ENCODE peak calls at places on chromosome 19, in ten cellular contexts. B is CD8-positive, alpha-beta memory T cell; G is stimulated activated CD4-positive, alpha-beta T cell treated with anti-CD3 and anti-CD28 coated beads, Interleukin-12 subunit alpha, Interleukin-12 subunit beta, amount 100 ng/mL, for 48 hours; X is endothelial cell; K is NCI-H1436 treated with DMSO at 0.1 percent for 48 hours; O is bronchial epithelial cell; V is lung microvascular endothelial cell; J is T1000; M is activated CD4-positive, alpha-beta T cell treated with anti-CD3 and anti-CD28 coated beads, Interleukin-2, amount 50 U/mL, for 48 hours; T is NCI-H1105 treated with DMSO at 0.1 percent for 48 hours. L is an unnamed sample.

GRCh38 chr19:55494172-55494761 is 6.0 kb downstream of the SSC5D start:
- DNase-seq in K (no peak), M (no peak), J (no peak), B (no peak), O (no peak), X (no peak), V (peak), T (no peak), G (no peak), L (peak)

GRCh38 chr19:48617146-48617937 is 1.6 kb downstream of the RPL18 start:
- DNase-seq in G (no peak), B (no peak), O (no peak), K (no peak), V (peak), X (no peak), J (no peak), T (no peak), M (no peak), L (no peak)

GRCh38 chr19:44725684-44726083 is 22.8 kb upstream of the BCL3 start:
- DNase-seq in B (no peak), G (no peak), X (no peak), K (no peak), T (no peak), V (no peak), M (no peak), J (no peak), O (no peak), L (no peak)

GRCh38 chr19:18596752-18597157 is 8.2 kb downstream of the REX1BD start:
- DNase-seq in M (no peak), T (no peak), J (no peak), X (no peak), K (no peak), B (no peak), G (no peak), V (peak), O (no peak), L (no peak)

GRCh38 chr19:40273469-40274360 is 11.4 kb downstream of the AKT2 start:
- DNase-seq in M (no peak), O (no peak), X (no peak), V (no peak), B (no peak), T (no peak), J (no peak), K (no peak), G (no peak), L (no peak)

GRCh38 chr19:42284641-42285341 is 15.7 kb downstream of the CIC start:
- DNase-seq in B (no peak), T (no peak), V (no peak), J (no peak), K (no peak), G (no peak), X (no peak), O (no peak), M (no peak), L (no peak)

GRCh38 chr19:7856679-7857663 is 17.2 kb downstream of the PRR36 start:
- DNase-seq in T (no peak), O (no peak), G (no peak), K (no peak), M (no peak), V (no peak), J (no peak), X (no peak), B (no peak), L (no peak)

GRCh38 chr19:50333737-50334617 is 4.8 kb upstream of the KCNC3 start:
- DNase-seq in V (no peak), K (no peak), X (no peak), M (peak), B (peak), O (no peak), T (peak), G (peak), J (peak), L (peak)

GRCh38 chr19:13165091-13165997 is 15.1 kb downstream of the IER2 start:
- DNase-seq in G (no peak), B (no peak), K (no peak), J (peak), V (peak), X (no peak), M (no peak), O (no peak), T (no peak), L (no peak)

L was measured in CMK.